ENCODE peak calls at places on chromosomes 12 and 14, in five cellular contexts. One of them, this sample, is unnamed. For H3K4me1, the result is how much of the 10 kb centered on the place peaks cover.

GRCh38 chr12:100024974-100025555 is 40.3 kb upstream of the ANKS1B start:
- DNase-seq in neural progenitor cell: no peak
- DNase-seq in mucosa of descending colon: no peak
- DNase-seq in GM23248: no peak
- DNase-seq in CD4-positive, alpha-beta memory T cell: no peak
- DNase-seq in this sample: no peak

GRCh38 chr12:42744539-42745156 is 155.1 kb upstream of the PRICKLE1 start:
- DNase-seq in neural progenitor cell: no peak
- DNase-seq in mucosa of descending colon: no peak
- DNase-seq in GM23248: peak
- DNase-seq in CD4-positive, alpha-beta memory T cell: no peak
- DNase-seq in this sample: no peak

GRCh38 chr12:17528394-17528793 is 561.6 kb downstream of the RERGL start:
- DNase-seq in neural progenitor cell: peak
- DNase-seq in mucosa of descending colon: no peak
- DNase-seq in GM23248: no peak
- DNase-seq in CD4-positive, alpha-beta memory T cell: no peak
- DNase-seq in this sample: no peak

GRCh38 chr14:61471297-61471980 is 150.1 kb downstream of the PRKCH start:
- DNase-seq in neural progenitor cell: no peak
- DNase-seq in mucosa of descending colon: no peak
- DNase-seq in GM23248: peak
- DNase-seq in CD4-positive, alpha-beta memory T cell: no peak
- DNase-seq in this sample: no peak

GRCh38 chr14:79016828-79017505 is 846.8 kb downstream of the NRXN3 start:
- DNase-seq in neural progenitor cell: no peak
- DNase-seq in mucosa of descending colon: no peak
- DNase-seq in GM23248: peak
- DNase-seq in CD4-positive, alpha-beta memory T cell: no peak
- DNase-seq in this sample: no peak

GRCh38 chr12:130669797-130670196 is 46.3 kb downstream of the RIMBP2 start:
- DNase-seq in neural progenitor cell: no peak
- DNase-seq in mucosa of descending colon: no peak
- DNase-seq in GM23248: no peak
- DNase-seq in CD4-positive, alpha-beta memory T cell: no peak
- DNase-seq in this sample: no peak

GRCh38 chr14:50957296-50957695 is 13.0 kb upstream of the PYGL start:
- DNase-seq in neural progenitor cell: no peak
- DNase-seq in mucosa of descending colon: no peak
- DNase-seq in GM23248: peak
- DNase-seq in CD4-positive, alpha-beta memory T cell: no peak
- DNase-seq in this sample: no peak

GRCh38 chr14:73762375-73762822 is 48.2 kb upstream of the PNMA1 start:
- DNase-seq in neural progenitor cell: no peak
- DNase-seq in mucosa of descending colon: peak
- DNase-seq in GM23248: no peak
- DNase-seq in CD4-positive, alpha-beta memory T cell: no peak
- DNase-seq in this sample: no peak

GRCh38 chr14:99899578-99900178 is 106.5 kb downstream of the EML1 start:
- DNase-seq in neural progenitor cell: no peak
- DNase-seq in mucosa of descending colon: no peak
- DNase-seq in GM23248: peak
- DNase-seq in CD4-positive, alpha-beta memory T cell: peak
- DNase-seq in this sample: no peak

GRCh38 chr14:70785556-70785955 is 23.8 kb downstream of the MAP3K9 start:
- DNase-seq in neural progenitor cell: no peak
- DNase-seq in mucosa of descending colon: no peak
- DNase-seq in GM23248: no peak
- DNase-seq in CD4-positive, alpha-beta memory T cell: no peak
- DNase-seq in this sample: no peak

GRCh38 chr12:21551811-21552469 is 25.8 kb downstream of the SPX start:
- DNase-seq in neural progenitor cell: no peak
- DNase-seq in mucosa of descending colon: no peak
- DNase-seq in GM23248: no peak
- DNase-seq in CD4-positive, alpha-beta memory T cell: no peak
- DNase-seq in this sample: no peak

GRCh38 chr12:82948462-82948861 is 261.8 kb downstream of the TMTC2 start:
- DNase-seq in neural progenitor cell: no peak
- DNase-seq in mucosa of descending colon: no peak
- DNase-seq in GM23248: no peak
- DNase-seq in CD4-positive, alpha-beta memory T cell: no peak
- DNase-seq in this sample: no peak

GRCh38 chr14:54652188-54652889 is 85.4 kb downstream of the SAMD4A start:
- DNase-seq in neural progenitor cell: peak
- DNase-seq in mucosa of descending colon: peak
- DNase-seq in GM23248: peak
- DNase-seq in CD4-positive, alpha-beta memory T cell: no peak
- DNase-seq in this sample: no peak

GRCh38 chr14:54653764-54654469 is 87.0 kb downstream of the SAMD4A start:
- DNase-seq in neural progenitor cell: peak
- DNase-seq in mucosa of descending colon: no peak
- DNase-seq in GM23248: peak
- DNase-seq in CD4-positive, alpha-beta memory T cell: no peak
- DNase-seq in this sample: no peak

GRCh38 chr14:54651649-54652048 is 84.7 kb downstream of the SAMD4A start:
- DNase-seq in neural progenitor cell: no peak
- DNase-seq in mucosa of descending colon: no peak
- DNase-seq in GM23248: peak
- DNase-seq in CD4-positive, alpha-beta memory T cell: no peak
- DNase-seq in this sample: no peak

GRCh38 chr14:54654600-54654999 is 87.7 kb downstream of the SAMD4A start:
- DNase-seq in neural progenitor cell: no peak
- DNase-seq in mucosa of descending colon: no peak
- DNase-seq in GM23248: no peak
- DNase-seq in CD4-positive, alpha-beta memory T cell: no peak
- DNase-seq in this sample: no peak

DNA sequence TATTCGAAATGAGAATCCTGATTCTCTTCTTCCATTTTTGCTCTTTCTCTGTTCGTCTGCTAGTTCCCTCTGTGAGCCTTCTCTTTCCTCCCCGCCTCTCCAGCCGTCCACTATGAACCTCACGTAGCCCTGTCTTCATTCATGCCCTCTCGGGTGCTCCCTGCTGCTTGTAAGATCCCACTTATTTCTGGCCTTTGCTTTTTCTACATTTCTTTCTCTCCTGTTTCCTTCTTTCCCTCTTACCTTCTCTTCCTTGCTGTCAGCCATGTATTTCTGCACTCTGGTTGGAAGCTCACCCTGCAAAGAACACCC is 85.9 kb downstream of the SAMD4A start:
- DNase-seq in neural progenitor cell: no peak
- DNase-seq in mucosa of descending colon: no peak
- DNase-seq in GM23248: no peak
- DNase-seq in CD4-positive, alpha-beta memory T cell: no peak
- DNase-seq in this sample: no peak
- H3K4me3 ChIP-seq in neural progenitor cell: no peak
- H3K4me3 ChIP-seq in mucosa of descending colon: no peak
- H3K4me3 ChIP-seq in GM23248: peak
- H3K4me3 ChIP-seq in CD4-positive, alpha-beta memory T cell: no peak
- H3K4me3 ChIP-seq in this sample: no peak

DNA sequence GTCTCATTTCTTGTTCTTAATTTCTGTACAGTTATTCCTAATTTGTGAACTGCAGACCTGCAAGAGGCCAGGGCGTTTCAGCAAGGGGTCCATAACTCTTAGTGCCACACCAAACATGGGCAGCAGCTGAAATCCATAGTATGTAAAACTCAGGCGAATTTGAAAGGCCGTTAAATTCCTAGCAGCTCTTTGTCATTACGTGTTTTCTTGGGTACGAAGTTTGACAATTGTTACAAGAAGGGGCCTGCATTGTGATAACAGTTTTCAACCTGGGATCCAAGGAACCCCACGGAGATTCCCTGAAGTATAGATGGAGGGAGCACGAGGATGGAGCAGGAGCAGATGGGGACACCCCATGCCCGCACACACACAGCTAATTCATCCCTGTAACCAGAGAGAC is 288.0 kb downstream of the ZFP36L1 start:
- DNase-seq in neural progenitor cell: no peak
- DNase-seq in mucosa of descending colon: no peak
- DNase-seq in GM23248: no peak
- DNase-seq in CD4-positive, alpha-beta memory T cell: no peak
- DNase-seq in this sample: no peak
- H3K4me1 ChIP-seq in neural progenitor cell: under half
- H3K4me1 ChIP-seq in mucosa of descending colon: under half
- H3K4me1 ChIP-seq in GM23248: under half
- H3K4me1 ChIP-seq in CD4-positive, alpha-beta memory T cell: under half
- H3K4me1 ChIP-seq in this sample: under half

GRCh38 chr12:120261951-120262851 is 3.3 kb downstream of the PXN start:
- DNase-seq in neural progenitor cell: no peak
- DNase-seq in mucosa of descending colon: peak
- DNase-seq in GM23248: peak
- DNase-seq in CD4-positive, alpha-beta memory T cell: no peak
- DNase-seq in this sample: peak

GRCh38 chr12:120263725-120264040 is 1.8 kb downstream of the PXN start:
- DNase-seq in neural progenitor cell: no peak
- DNase-seq in mucosa of descending colon: no peak
- DNase-seq in GM23248: peak
- DNase-seq in CD4-positive, alpha-beta memory T cell: no peak
- DNase-seq in this sample: no peak

GRCh38 chr12:120264511-120265202 is 873 bp downstream of the PXN start:
- DNase-seq in neural progenitor cell: no peak
- DNase-seq in mucosa of descending colon: no peak
- DNase-seq in GM23248: no peak
- DNase-seq in CD4-positive, alpha-beta memory T cell: no peak
- DNase-seq in this sample: no peak

GRCh38 chr12:120264086-120264485 is 1.4 kb downstream of the PXN start:
- DNase-seq in neural progenitor cell: no peak
- DNase-seq in mucosa of descending colon: no peak
- DNase-seq in GM23248: peak
- DNase-seq in CD4-positive, alpha-beta memory T cell: no peak
- DNase-seq in this sample: no peak

DNA sequence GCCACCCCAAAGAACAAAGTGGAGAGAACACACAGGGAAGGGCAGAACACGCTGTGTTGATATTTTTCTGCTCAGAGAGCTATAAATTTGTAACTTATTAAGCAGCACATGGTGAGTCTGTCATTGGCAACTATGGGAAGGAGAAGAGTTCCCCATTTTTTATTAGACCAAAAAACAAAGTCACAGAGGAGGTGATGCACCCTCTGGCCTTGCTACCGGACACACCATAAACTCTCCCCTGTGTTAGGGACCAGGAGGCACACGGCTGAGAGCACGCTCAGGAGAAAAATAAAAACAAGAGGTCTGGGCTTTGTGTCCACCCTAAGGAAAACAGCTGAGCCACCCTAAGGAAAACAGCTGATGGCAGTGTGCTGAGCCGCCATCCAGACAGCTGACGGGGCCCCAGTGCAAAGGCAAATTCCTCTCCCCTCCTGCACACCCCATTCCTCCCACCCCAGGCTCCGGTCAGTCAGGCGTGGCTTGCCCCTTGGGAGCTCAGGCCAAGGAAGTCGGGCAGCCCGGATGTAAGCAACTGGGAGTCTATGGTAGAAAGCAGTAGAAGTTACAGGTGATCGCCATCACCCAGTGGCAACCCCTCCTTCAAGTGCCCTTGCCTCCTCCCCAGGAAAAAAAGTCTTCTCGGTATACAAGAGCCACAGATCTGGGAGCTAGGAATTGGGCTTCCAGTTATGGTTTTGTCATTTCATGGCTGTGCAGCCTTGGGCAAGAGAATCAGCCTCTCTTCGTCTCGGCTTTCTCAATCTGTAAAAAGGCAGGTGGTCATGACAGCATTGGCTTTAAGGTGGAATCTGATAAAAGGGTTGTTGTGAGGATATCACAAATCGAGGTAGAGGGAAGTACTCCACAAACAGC is 2.4 kb downstream of the PXN start:
- DNase-seq in neural progenitor cell: no peak
- DNase-seq in mucosa of descending colon: no peak
- DNase-seq in GM23248: peak
- DNase-seq in CD4-positive, alpha-beta memory T cell: no peak
- DNase-seq in this sample: peak
- H3K4me3 ChIP-seq in neural progenitor cell: no peak
- H3K4me3 ChIP-seq in mucosa of descending colon: no peak
- H3K4me3 ChIP-seq in GM23248: peak
- H3K4me3 ChIP-seq in CD4-positive, alpha-beta memory T cell: peak
- H3K4me3 ChIP-seq in this sample: peak

GRCh38 chr14:84254205-84254788 is 1275.6 kb upstream of the FLRT2 start:
- DNase-seq in neural progenitor cell: peak
- DNase-seq in mucosa of descending colon: no peak
- DNase-seq in GM23248: no peak
- DNase-seq in CD4-positive, alpha-beta memory T cell: no peak
- DNase-seq in this sample: no peak

GRCh38 chr14:84247693-84248092 is 1282.3 kb upstream of the FLRT2 start:
- DNase-seq in neural progenitor cell: no peak
- DNase-seq in mucosa of descending colon: no peak
- DNase-seq in GM23248: no peak
- DNase-seq in CD4-positive, alpha-beta memory T cell: no peak
- DNase-seq in this sample: no peak

GRCh38 chr14:84250863-84251262 is 1279.1 kb upstream of the FLRT2 start:
- DNase-seq in neural progenitor cell: no peak
- DNase-seq in mucosa of descending colon: no peak
- DNase-seq in GM23248: no peak
- DNase-seq in CD4-positive, alpha-beta memory T cell: no peak
- DNase-seq in this sample: no peak

GRCh38 chr14:84252706-84253105 is 1277.2 kb upstream of the FLRT2 start:
- DNase-seq in neural progenitor cell: no peak
- DNase-seq in mucosa of descending colon: no peak
- DNase-seq in GM23248: no peak
- DNase-seq in CD4-positive, alpha-beta memory T cell: no peak
- DNase-seq in this sample: no peak
- H3K4me1 ChIP-seq in neural progenitor cell: half or more
- H3K4me1 ChIP-seq in mucosa of descending colon: under half
- H3K4me1 ChIP-seq in GM23248: under half
- H3K4me1 ChIP-seq in CD4-positive, alpha-beta memory T cell: under half
- H3K4me1 ChIP-seq in this sample: under half

GRCh38 chr12:96912261-96912660 is 5.2 kb downstream of the NEDD1 start:
- DNase-seq in neural progenitor cell: no peak
- DNase-seq in mucosa of descending colon: no peak
- DNase-seq in GM23248: no peak
- DNase-seq in CD4-positive, alpha-beta memory T cell: no peak
- DNase-seq in this sample: no peak

GRCh38 chr12:96906849-96907664 is at the start of gene NEDD1:
- DNase-seq in neural progenitor cell: peak
- DNase-seq in mucosa of descending colon: peak
- DNase-seq in GM23248: peak
- DNase-seq in CD4-positive, alpha-beta memory T cell: peak
- DNase-seq in this sample: peak

GRCh38 chr12:96906498-96906848 is 584 bp upstream of the NEDD1 start:
- DNase-seq in neural progenitor cell: no peak
- DNase-seq in mucosa of descending colon: no peak
- DNase-seq in GM23248: no peak
- DNase-seq in CD4-positive, alpha-beta memory T cell: no peak
- DNase-seq in this sample: no peak

GRCh38 chr12:96908170-96908675 is 1.2 kb downstream of the NEDD1 start:
- DNase-seq in neural progenitor cell: no peak
- DNase-seq in mucosa of descending colon: peak
- DNase-seq in GM23248: peak
- DNase-seq in CD4-positive, alpha-beta memory T cell: peak
- DNase-seq in this sample: no peak

GRCh38 chr12:96907681-96908163 is 665 bp downstream of the NEDD1 start:
- DNase-seq in neural progenitor cell: peak
- DNase-seq in mucosa of descending colon: peak
- DNase-seq in GM23248: peak
- DNase-seq in CD4-positive, alpha-beta memory T cell: peak
- DNase-seq in this sample: no peak
- H3K4me3 ChIP-seq in neural progenitor cell: peak
- H3K4me3 ChIP-seq in mucosa of descending colon: peak
- H3K4me3 ChIP-seq in GM23248: peak
- H3K4me3 ChIP-seq in CD4-positive, alpha-beta memory T cell: peak
- H3K4me3 ChIP-seq in this sample: peak

GRCh38 chr12:106132175-106133135 is 6.3 kb downstream of the NUAK1 start:
- DNase-seq in neural progenitor cell: no peak
- DNase-seq in mucosa of descending colon: no peak
- DNase-seq in GM23248: no peak
- DNase-seq in CD4-positive, alpha-beta memory T cell: no peak
- DNase-seq in this sample: no peak
- H3K4me1 ChIP-seq in neural progenitor cell: under half
- H3K4me1 ChIP-seq in mucosa of descending colon: under half
- H3K4me1 ChIP-seq in GM23248: half or more
- H3K4me1 ChIP-seq in CD4-positive, alpha-beta memory T cell: under half
- H3K4me1 ChIP-seq in this sample: under half